ENCODE peak calls at places on chromosomes 13 and 19, in nine cellular contexts. One of them, this sample, is unnamed.

GRCh38 chr19:18219911-18220631 is 6.2 kb downstream of the PDE4C start:
- DNase-seq in MCF 10A: no peak
- DNase-seq in HCEC 1CT: no peak
- DNase-seq in T-helper 17 cell: no peak
- DNase-seq in stimulated activated CD8-positive, alpha-beta memory T cell treated with anti-CD3 and anti-CD28 coated beads, Interleukin-7, amount 100 ng/mL, for 1 hour: no peak
- DNase-seq in endothelial cell: no peak
- DNase-seq in NCI-H1092 treated with DMSO at 0.1 percent for 48 hours: no peak
- DNase-seq in foreskin melanocyte: no peak
- DNase-seq in activated CD4-positive, alpha-beta T cell treated with anti-CD3 and anti-CD28 coated beads for 24 hours: no peak
- DNase-seq in this sample: no peak

GRCh38 chr13:47326061-47326460 is 429.2 kb upstream of the HTR2A start:
- DNase-seq in foreskin melanocyte: no peak
- DNase-seq in HCEC 1CT: peak; percentile 72
- DNase-seq in stimulated activated CD8-positive, alpha-beta memory T cell treated with anti-CD3 and anti-CD28 coated beads, Interleukin-7, amount 100 ng/mL, for 1 hour: no peak
- DNase-seq in activated CD4-positive, alpha-beta T cell treated with anti-CD3 and anti-CD28 coated beads for 24 hours: no peak
- DNase-seq in T-helper 17 cell: no peak
- DNase-seq in MCF 10A: no peak
- DNase-seq in endothelial cell: no peak
- DNase-seq in NCI-H1092 treated with DMSO at 0.1 percent for 48 hours: no peak
- DNase-seq in this sample: no peak

GRCh38 chr13:33057019-33057785 is 41.0 kb downstream of the KL start:
- DNase-seq in activated CD4-positive, alpha-beta T cell treated with anti-CD3 and anti-CD28 coated beads for 24 hours: no peak
- DNase-seq in endothelial cell: peak; percentile 32
- DNase-seq in HCEC 1CT: peak; percentile 29
- DNase-seq in MCF 10A: peak; percentile 22
- DNase-seq in stimulated activated CD8-positive, alpha-beta memory T cell treated with anti-CD3 and anti-CD28 coated beads, Interleukin-7, amount 100 ng/mL, for 1 hour: no peak
- DNase-seq in NCI-H1092 treated with DMSO at 0.1 percent for 48 hours: no peak
- DNase-seq in foreskin melanocyte: no peak
- DNase-seq in T-helper 17 cell: no peak
- DNase-seq in this sample: peak; percentile 62

GRCh38 chr19:8079988-8080387 is 27.4 kb downstream of the CCL25 start:
- DNase-seq in HCEC 1CT: no peak
- DNase-seq in stimulated activated CD8-positive, alpha-beta memory T cell treated with anti-CD3 and anti-CD28 coated beads, Interleukin-7, amount 100 ng/mL, for 1 hour: no peak
- DNase-seq in NCI-H1092 treated with DMSO at 0.1 percent for 48 hours: no peak
- DNase-seq in activated CD4-positive, alpha-beta T cell treated with anti-CD3 and anti-CD28 coated beads for 24 hours: no peak
- DNase-seq in T-helper 17 cell: no peak
- DNase-seq in endothelial cell: no peak
- DNase-seq in MCF 10A: no peak
- DNase-seq in foreskin melanocyte: no peak
- DNase-seq in this sample: no peak

GRCh38 chr13:79566118-79566517 is 85.2 kb downstream of the NDFIP2 start:
- DNase-seq in MCF 10A: no peak
- DNase-seq in HCEC 1CT: no peak
- DNase-seq in activated CD4-positive, alpha-beta T cell treated with anti-CD3 and anti-CD28 coated beads for 24 hours: no peak
- DNase-seq in NCI-H1092 treated with DMSO at 0.1 percent for 48 hours: no peak
- DNase-seq in stimulated activated CD8-positive, alpha-beta memory T cell treated with anti-CD3 and anti-CD28 coated beads, Interleukin-7, amount 100 ng/mL, for 1 hour: no peak
- DNase-seq in foreskin melanocyte: no peak
- DNase-seq in endothelial cell: no peak
- DNase-seq in T-helper 17 cell: no peak
- DNase-seq in this sample: no peak

GRCh38 chr13:105334211-105334610 is 1201.3 kb downstream of the EFNB2 start:
- DNase-seq in stimulated activated CD8-positive, alpha-beta memory T cell treated with anti-CD3 and anti-CD28 coated beads, Interleukin-7, amount 100 ng/mL, for 1 hour: no peak
- DNase-seq in T-helper 17 cell: no peak
- DNase-seq in foreskin melanocyte: no peak
- DNase-seq in MCF 10A: no peak
- DNase-seq in endothelial cell: no peak
- DNase-seq in HCEC 1CT: no peak
- DNase-seq in activated CD4-positive, alpha-beta T cell treated with anti-CD3 and anti-CD28 coated beads for 24 hours: no peak
- DNase-seq in NCI-H1092 treated with DMSO at 0.1 percent for 48 hours: no peak
- DNase-seq in this sample: no peak

GRCh38 chr19:18723871-18724377 is 40.4 kb downstream of the CRTC1 start:
- DNase-seq in MCF 10A: no peak
- DNase-seq in HCEC 1CT: no peak
- DNase-seq in stimulated activated CD8-positive, alpha-beta memory T cell treated with anti-CD3 and anti-CD28 coated beads, Interleukin-7, amount 100 ng/mL, for 1 hour: no peak
- DNase-seq in T-helper 17 cell: no peak
- DNase-seq in foreskin melanocyte: no peak
- DNase-seq in endothelial cell: no peak
- DNase-seq in NCI-H1092 treated with DMSO at 0.1 percent for 48 hours: no peak
- DNase-seq in activated CD4-positive, alpha-beta T cell treated with anti-CD3 and anti-CD28 coated beads for 24 hours: no peak
- DNase-seq in this sample: no peak

GRCh38 chr19:46579286-46579944 is 21.7 kb upstream of the CALM3 start:
- DNase-seq in NCI-H1092 treated with DMSO at 0.1 percent for 48 hours: no peak
- DNase-seq in MCF 10A: no peak
- DNase-seq in T-helper 17 cell: no peak
- DNase-seq in activated CD4-positive, alpha-beta T cell treated with anti-CD3 and anti-CD28 coated beads for 24 hours: no peak
- DNase-seq in foreskin melanocyte: no peak
- DNase-seq in stimulated activated CD8-positive, alpha-beta memory T cell treated with anti-CD3 and anti-CD28 coated beads, Interleukin-7, amount 100 ng/mL, for 1 hour: no peak
- DNase-seq in HCEC 1CT: no peak
- DNase-seq in endothelial cell: peak; percentile 73
- DNase-seq in this sample: no peak

GRCh38 chr19:13053761-13054604 is 48.7 kb downstream of the LYL1 start:
- DNase-seq in endothelial cell: peak; percentile 74
- DNase-seq in stimulated activated CD8-positive, alpha-beta memory T cell treated with anti-CD3 and anti-CD28 coated beads, Interleukin-7, amount 100 ng/mL, for 1 hour: no peak
- DNase-seq in activated CD4-positive, alpha-beta T cell treated with anti-CD3 and anti-CD28 coated beads for 24 hours: no peak
- DNase-seq in T-helper 17 cell: no peak
- DNase-seq in foreskin melanocyte: peak; percentile 97
- DNase-seq in MCF 10A: peak; percentile 79
- DNase-seq in HCEC 1CT: peak; percentile 86
- DNase-seq in NCI-H1092 treated with DMSO at 0.1 percent for 48 hours: no peak
- DNase-seq in this sample: peak; percentile 93

GRCh38 chr19:590750-591098 is 1.0 kb downstream of the HCN2 start:
- DNase-seq in HCEC 1CT: no peak
- DNase-seq in MCF 10A: no peak
- DNase-seq in stimulated activated CD8-positive, alpha-beta memory T cell treated with anti-CD3 and anti-CD28 coated beads, Interleukin-7, amount 100 ng/mL, for 1 hour: no peak
- DNase-seq in T-helper 17 cell: no peak
- DNase-seq in activated CD4-positive, alpha-beta T cell treated with anti-CD3 and anti-CD28 coated beads for 24 hours: no peak
- DNase-seq in endothelial cell: no peak
- DNase-seq in foreskin melanocyte: no peak
- DNase-seq in NCI-H1092 treated with DMSO at 0.1 percent for 48 hours: no peak
- DNase-seq in this sample: no peak

GRCh38 chr13:111324736-111325135 is 4.3 kb downstream of the TEX29 start:
- DNase-seq in NCI-H1092 treated with DMSO at 0.1 percent for 48 hours: no peak
- DNase-seq in foreskin melanocyte: no peak
- DNase-seq in stimulated activated CD8-positive, alpha-beta memory T cell treated with anti-CD3 and anti-CD28 coated beads, Interleukin-7, amount 100 ng/mL, for 1 hour: no peak
- DNase-seq in HCEC 1CT: no peak
- DNase-seq in T-helper 17 cell: no peak
- DNase-seq in activated CD4-positive, alpha-beta T cell treated with anti-CD3 and anti-CD28 coated beads for 24 hours: no peak
- DNase-seq in endothelial cell: no peak
- DNase-seq in MCF 10A: no peak
- DNase-seq in this sample: no peak

GRCh38 chr13:31204592-31204991 is 4.8 kb downstream of the B3GLCT start:
- DNase-seq in HCEC 1CT: peak; percentile 72
- DNase-seq in T-helper 17 cell: no peak
- DNase-seq in foreskin melanocyte: no peak
- DNase-seq in NCI-H1092 treated with DMSO at 0.1 percent for 48 hours: no peak
- DNase-seq in stimulated activated CD8-positive, alpha-beta memory T cell treated with anti-CD3 and anti-CD28 coated beads, Interleukin-7, amount 100 ng/mL, for 1 hour: no peak
- DNase-seq in activated CD4-positive, alpha-beta T cell treated with anti-CD3 and anti-CD28 coated beads for 24 hours: no peak
- DNase-seq in MCF 10A: peak; percentile 60
- DNase-seq in endothelial cell: no peak
- DNase-seq in this sample: peak; percentile 82

GRCh38 chr13:35356572-35356971 is 119.9 kb downstream of the MAB21L1 start:
- DNase-seq in NCI-H1092 treated with DMSO at 0.1 percent for 48 hours: no peak
- DNase-seq in MCF 10A: no peak
- DNase-seq in foreskin melanocyte: no peak
- DNase-seq in activated CD4-positive, alpha-beta T cell treated with anti-CD3 and anti-CD28 coated beads for 24 hours: no peak
- DNase-seq in endothelial cell: peak; percentile 13
- DNase-seq in HCEC 1CT: no peak
- DNase-seq in stimulated activated CD8-positive, alpha-beta memory T cell treated with anti-CD3 and anti-CD28 coated beads, Interleukin-7, amount 100 ng/mL, for 1 hour: no peak
- DNase-seq in T-helper 17 cell: no peak
- DNase-seq in this sample: no peak

GRCh38 chr13:107625648-107626047 is 589.7 kb downstream of the LIG4 start:
- DNase-seq in NCI-H1092 treated with DMSO at 0.1 percent for 48 hours: no peak
- DNase-seq in HCEC 1CT: no peak
- DNase-seq in T-helper 17 cell: no peak
- DNase-seq in endothelial cell: no peak
- DNase-seq in activated CD4-positive, alpha-beta T cell treated with anti-CD3 and anti-CD28 coated beads for 24 hours: no peak
- DNase-seq in foreskin melanocyte: no peak
- DNase-seq in MCF 10A: no peak
- DNase-seq in stimulated activated CD8-positive, alpha-beta memory T cell treated with anti-CD3 and anti-CD28 coated beads, Interleukin-7, amount 100 ng/mL, for 1 hour: no peak
- DNase-seq in this sample: no peak

GRCh38 chr13:19864018-19864338 is 529 bp upstream of the ZMYM5 start:
- DNase-seq in T-helper 17 cell: peak; percentile 35
- DNase-seq in stimulated activated CD8-positive, alpha-beta memory T cell treated with anti-CD3 and anti-CD28 coated beads, Interleukin-7, amount 100 ng/mL, for 1 hour: peak; percentile 34
- DNase-seq in activated CD4-positive, alpha-beta T cell treated with anti-CD3 and anti-CD28 coated beads for 24 hours: peak; percentile 44
- DNase-seq in NCI-H1092 treated with DMSO at 0.1 percent for 48 hours: peak; percentile 80
- DNase-seq in MCF 10A: peak; percentile 59
- DNase-seq in endothelial cell: peak; percentile 61
- DNase-seq in foreskin melanocyte: peak; percentile 80
- DNase-seq in HCEC 1CT: peak; percentile 32
- DNase-seq in this sample: peak; percentile 92

GRCh38 chr13:23505007-23505406 is 65.2 kb upstream of the TNFRSF19 start:
- DNase-seq in activated CD4-positive, alpha-beta T cell treated with anti-CD3 and anti-CD28 coated beads for 24 hours: no peak
- DNase-seq in NCI-H1092 treated with DMSO at 0.1 percent for 48 hours: no peak
- DNase-seq in MCF 10A: no peak
- DNase-seq in HCEC 1CT: peak; percentile 36
- DNase-seq in foreskin melanocyte: no peak
- DNase-seq in endothelial cell: no peak
- DNase-seq in T-helper 17 cell: no peak
- DNase-seq in stimulated activated CD8-positive, alpha-beta memory T cell treated with anti-CD3 and anti-CD28 coated beads, Interleukin-7, amount 100 ng/mL, for 1 hour: no peak
- DNase-seq in this sample: no peak

GRCh38 chr19:49339364-49340068 is 4.3 kb downstream of the CD37 start:
- DNase-seq in MCF 10A: no peak
- DNase-seq in endothelial cell: peak; percentile 73
- DNase-seq in NCI-H1092 treated with DMSO at 0.1 percent for 48 hours: peak; percentile 49
- DNase-seq in activated CD4-positive, alpha-beta T cell treated with anti-CD3 and anti-CD28 coated beads for 24 hours: no peak
- DNase-seq in T-helper 17 cell: no peak
- DNase-seq in HCEC 1CT: no peak
- DNase-seq in stimulated activated CD8-positive, alpha-beta memory T cell treated with anti-CD3 and anti-CD28 coated beads, Interleukin-7, amount 100 ng/mL, for 1 hour: no peak
- DNase-seq in foreskin melanocyte: peak; percentile 88
- DNase-seq in this sample: no peak

GRCh38 chr13:96632536-96633320 is 361.5 kb downstream of the OXGR1 start:
- DNase-seq in MCF 10A: no peak
- DNase-seq in activated CD4-positive, alpha-beta T cell treated with anti-CD3 and anti-CD28 coated beads for 24 hours: no peak
- DNase-seq in foreskin melanocyte: no peak
- DNase-seq in endothelial cell: no peak
- DNase-seq in T-helper 17 cell: no peak
- DNase-seq in stimulated activated CD8-positive, alpha-beta memory T cell treated with anti-CD3 and anti-CD28 coated beads, Interleukin-7, amount 100 ng/mL, for 1 hour: no peak
- DNase-seq in NCI-H1092 treated with DMSO at 0.1 percent for 48 hours: no peak
- DNase-seq in HCEC 1CT: no peak
- DNase-seq in this sample: no peak

GRCh38 chr13:50474094-50474654 is 369.3 kb downstream of the DLEU7 start:
- DNase-seq in NCI-H1092 treated with DMSO at 0.1 percent for 48 hours: no peak
- DNase-seq in stimulated activated CD8-positive, alpha-beta memory T cell treated with anti-CD3 and anti-CD28 coated beads, Interleukin-7, amount 100 ng/mL, for 1 hour: no peak
- DNase-seq in activated CD4-positive, alpha-beta T cell treated with anti-CD3 and anti-CD28 coated beads for 24 hours: no peak
- DNase-seq in HCEC 1CT: no peak
- DNase-seq in MCF 10A: no peak
- DNase-seq in foreskin melanocyte: no peak
- DNase-seq in endothelial cell: no peak
- DNase-seq in T-helper 17 cell: no peak
- DNase-seq in this sample: no peak

GRCh38 chr13:32911506-32911905 is 104.7 kb upstream of the KL start:
- DNase-seq in T-helper 17 cell: no peak
- DNase-seq in endothelial cell: peak; percentile 36
- DNase-seq in foreskin melanocyte: peak; percentile 34
- DNase-seq in activated CD4-positive, alpha-beta T cell treated with anti-CD3 and anti-CD28 coated beads for 24 hours: no peak
- DNase-seq in NCI-H1092 treated with DMSO at 0.1 percent for 48 hours: peak; percentile 48
- DNase-seq in HCEC 1CT: peak; percentile 51
- DNase-seq in stimulated activated CD8-positive, alpha-beta memory T cell treated with anti-CD3 and anti-CD28 coated beads, Interleukin-7, amount 100 ng/mL, for 1 hour: no peak
- DNase-seq in MCF 10A: peak; percentile 72
- DNase-seq in this sample: peak; percentile 91

GRCh38 chr19:17805427-17805826 is 10.5 kb downstream of the B3GNT3 start:
- DNase-seq in stimulated activated CD8-positive, alpha-beta memory T cell treated with anti-CD3 and anti-CD28 coated beads, Interleukin-7, amount 100 ng/mL, for 1 hour: no peak
- DNase-seq in MCF 10A: no peak
- DNase-seq in activated CD4-positive, alpha-beta T cell treated with anti-CD3 and anti-CD28 coated beads for 24 hours: no peak
- DNase-seq in foreskin melanocyte: no peak
- DNase-seq in T-helper 17 cell: no peak
- DNase-seq in NCI-H1092 treated with DMSO at 0.1 percent for 48 hours: no peak
- DNase-seq in endothelial cell: no peak
- DNase-seq in HCEC 1CT: no peak
- DNase-seq in this sample: no peak

GRCh38 chr13:47426126-47426849 is 529.4 kb upstream of the HTR2A start:
- DNase-seq in endothelial cell: no peak
- DNase-seq in stimulated activated CD8-positive, alpha-beta memory T cell treated with anti-CD3 and anti-CD28 coated beads, Interleukin-7, amount 100 ng/mL, for 1 hour: no peak
- DNase-seq in HCEC 1CT: peak; percentile 89
- DNase-seq in T-helper 17 cell: no peak
- DNase-seq in MCF 10A: peak; percentile 85
- DNase-seq in activated CD4-positive, alpha-beta T cell treated with anti-CD3 and anti-CD28 coated beads for 24 hours: no peak
- DNase-seq in NCI-H1092 treated with DMSO at 0.1 percent for 48 hours: no peak
- DNase-seq in foreskin melanocyte: no peak
- DNase-seq in this sample: no peak

GRCh38 chr13:34750078-34750703 is 191.9 kb upstream of the NBEA start:
- DNase-seq in MCF 10A: no peak
- DNase-seq in T-helper 17 cell: no peak
- DNase-seq in foreskin melanocyte: no peak
- DNase-seq in NCI-H1092 treated with DMSO at 0.1 percent for 48 hours: peak; percentile 41
- DNase-seq in stimulated activated CD8-positive, alpha-beta memory T cell treated with anti-CD3 and anti-CD28 coated beads, Interleukin-7, amount 100 ng/mL, for 1 hour: no peak
- DNase-seq in HCEC 1CT: no peak
- DNase-seq in activated CD4-positive, alpha-beta T cell treated with anti-CD3 and anti-CD28 coated beads for 24 hours: no peak
- DNase-seq in endothelial cell: peak; percentile 17
- DNase-seq in this sample: no peak

GRCh38 chr19:54211214-54211613 is 10.6 kb downstream of the RPS9 start:
- DNase-seq in HCEC 1CT: no peak
- DNase-seq in endothelial cell: no peak
- DNase-seq in foreskin melanocyte: no peak
- DNase-seq in stimulated activated CD8-positive, alpha-beta memory T cell treated with anti-CD3 and anti-CD28 coated beads, Interleukin-7, amount 100 ng/mL, for 1 hour: no peak
- DNase-seq in activated CD4-positive, alpha-beta T cell treated with anti-CD3 and anti-CD28 coated beads for 24 hours: no peak
- DNase-seq in MCF 10A: no peak
- DNase-seq in NCI-H1092 treated with DMSO at 0.1 percent for 48 hours: no peak
- DNase-seq in T-helper 17 cell: no peak
- DNase-seq in this sample: no peak

GRCh38 chr13:114067381-114067885 is 65.0 kb downstream of the RASA3 start:
- DNase-seq in MCF 10A: peak; percentile 8
- DNase-seq in stimulated activated CD8-positive, alpha-beta memory T cell treated with anti-CD3 and anti-CD28 coated beads, Interleukin-7, amount 100 ng/mL, for 1 hour: no peak
- DNase-seq in NCI-H1092 treated with DMSO at 0.1 percent for 48 hours: no peak
- DNase-seq in endothelial cell: no peak
- DNase-seq in HCEC 1CT: peak; percentile 65
- DNase-seq in T-helper 17 cell: no peak
- DNase-seq in activated CD4-positive, alpha-beta T cell treated with anti-CD3 and anti-CD28 coated beads for 24 hours: no peak
- DNase-seq in foreskin melanocyte: peak; percentile 91
- DNase-seq in this sample: no peak

GRCh38 chr19:14733574-14733973 is 43.7 kb downstream of the ZNF333 start:
- DNase-seq in MCF 10A: no peak
- DNase-seq in HCEC 1CT: no peak
- DNase-seq in foreskin melanocyte: no peak
- DNase-seq in stimulated activated CD8-positive, alpha-beta memory T cell treated with anti-CD3 and anti-CD28 coated beads, Interleukin-7, amount 100 ng/mL, for 1 hour: no peak
- DNase-seq in T-helper 17 cell: no peak
- DNase-seq in NCI-H1092 treated with DMSO at 0.1 percent for 48 hours: no peak
- DNase-seq in activated CD4-positive, alpha-beta T cell treated with anti-CD3 and anti-CD28 coated beads for 24 hours: no peak
- DNase-seq in endothelial cell: no peak
- DNase-seq in this sample: no peak

GRCh38 chr19:13356686-13357280 is 149.5 kb downstream of the CACNA1A start:
- DNase-seq in stimulated activated CD8-positive, alpha-beta memory T cell treated with anti-CD3 and anti-CD28 coated beads, Interleukin-7, amount 100 ng/mL, for 1 hour: no peak
- DNase-seq in HCEC 1CT: no peak
- DNase-seq in endothelial cell: no peak
- DNase-seq in foreskin melanocyte: no peak
- DNase-seq in NCI-H1092 treated with DMSO at 0.1 percent for 48 hours: no peak
- DNase-seq in activated CD4-positive, alpha-beta T cell treated with anti-CD3 and anti-CD28 coated beads for 24 hours: no peak
- DNase-seq in MCF 10A: no peak
- DNase-seq in T-helper 17 cell: no peak
- DNase-seq in this sample: no peak

GRCh38 chr13:25732146-25732865 is 319.5 kb downstream of the SHISA2 start:
- DNase-seq in NCI-H1092 treated with DMSO at 0.1 percent for 48 hours: no peak
- DNase-seq in T-helper 17 cell: no peak
- DNase-seq in HCEC 1CT: no peak
- DNase-seq in activated CD4-positive, alpha-beta T cell treated with anti-CD3 and anti-CD28 coated beads for 24 hours: no peak
- DNase-seq in endothelial cell: no peak
- DNase-seq in MCF 10A: no peak
- DNase-seq in stimulated activated CD8-positive, alpha-beta memory T cell treated with anti-CD3 and anti-CD28 coated beads, Interleukin-7, amount 100 ng/mL, for 1 hour: no peak
- DNase-seq in foreskin melanocyte: peak; percentile 52
- DNase-seq in this sample: no peak

GRCh38 chr19:46000497-46001246 is 5.4 kb downstream of the CCDC61 start:
- DNase-seq in foreskin melanocyte: no peak
- DNase-seq in activated CD4-positive, alpha-beta T cell treated with anti-CD3 and anti-CD28 coated beads for 24 hours: peak; percentile 49
- DNase-seq in stimulated activated CD8-positive, alpha-beta memory T cell treated with anti-CD3 and anti-CD28 coated beads, Interleukin-7, amount 100 ng/mL, for 1 hour: peak; percentile 51
- DNase-seq in HCEC 1CT: no peak
- DNase-seq in endothelial cell: peak; percentile 44
- DNase-seq in T-helper 17 cell: peak; percentile 54
- DNase-seq in NCI-H1092 treated with DMSO at 0.1 percent for 48 hours: no peak
- DNase-seq in MCF 10A: peak; percentile 9
- DNase-seq in this sample: peak; percentile 59

GRCh38 chr19:39401549-39402416 is 4.9 kb upstream of the ZFP36 start:
- DNase-seq in activated CD4-positive, alpha-beta T cell treated with anti-CD3 and anti-CD28 coated beads for 24 hours: peak; percentile 69
- DNase-seq in T-helper 17 cell: peak; percentile 74
- DNase-seq in foreskin melanocyte: no peak
- DNase-seq in NCI-H1092 treated with DMSO at 0.1 percent for 48 hours: no peak
- DNase-seq in endothelial cell: no peak
- DNase-seq in MCF 10A: peak; percentile 88
- DNase-seq in stimulated activated CD8-positive, alpha-beta memory T cell treated with anti-CD3 and anti-CD28 coated beads, Interleukin-7, amount 100 ng/mL, for 1 hour: peak; percentile 63
- DNase-seq in HCEC 1CT: no peak
- DNase-seq in this sample: peak; percentile 95